ENCODE peak calls at places on chromosomes 13 and 19, in six cellular contexts. V is stimulated activated CD4-positive, alpha-beta T cell treated with anti-CD3 and anti-CD28 coated beads, Interleukin-4, amount 100 ng/mL, for 1 hour; D is stomach; Q is stimulated activated naive B cell treated with anti-CD40 and anti-IgM and Interleukin-4, amounts not matched to agents 10 μg/mL and 1 μg/mL and 100 μg/mL, for 72 hours; Y is Right ventricle myocardium superior; P is body of pancreas. B is an unnamed sample.

GRCh38 chr13:34805347-34805746 is 136.7 kb upstream of the NBEA start:
- DNase-seq in Y (no peak), V (no peak), D (no peak), P (no peak), Q (no peak), B (no peak)

GRCh38 chr19:794989-795658 is 2.1 kb upstream of the PTBP1 start:
- DNase-seq in V (no peak), P (no peak), D (no peak), Q (no peak), Y (peak), B (no peak)

GRCh38 chr19:10289167-10289835 is 451 bp upstream of the ICAM5 start:
- DNase-seq in Q (peak), Y (no peak), V (peak), P (no peak), D (peak), B (peak)

GRCh38 chr19:18590273-18591272 is 2.0 kb downstream of the REX1BD start:
- DNase-seq in Q (peak), P (no peak), D (no peak), V (no peak), Y (peak), B (no peak)

GRCh38 chr13:105921711-105922110 is 613.8 kb downstream of the EFNB2 start:
- DNase-seq in P (no peak), V (no peak), Q (no peak), D (no peak), Y (no peak), B (no peak)

GRCh38 chr13:32136061-32136460 is 104.5 kb downstream of the FRY start:
- DNase-seq in P (no peak), V (no peak), Q (no peak), D (no peak), Y (no peak), B (no peak)

GRCh38 chr19:46478356-46478986 is 7.1 kb upstream of the PNMA8A start:
- DNase-seq in P (no peak), V (no peak), D (no peak), Y (no peak), Q (no peak), B (no peak)

GRCh38 chr19:3055741-3056453 is 6.4 kb downstream of the TLE5 start:
- DNase-seq in P (peak), D (peak), Y (no peak), V (no peak), Q (no peak), B (no peak)

GRCh38 chr19:10335149-10336053 is 2.1 kb upstream of the RAVER1 start:
- DNase-seq in V (no peak), Y (peak), P (no peak), D (no peak), Q (no peak), B (no peak)

GRCh38 chr19:47316513-47316912 is 6.9 kb downstream of the C5AR1 start:
- DNase-seq in Y (no peak), V (no peak), D (no peak), Q (no peak), P (no peak), B (no peak)

GRCh38 chr19:49125025-49125731 is 5.8 kb downstream of the PPFIA3 start:
- DNase-seq in D (no peak), P (no peak), Q (no peak), Y (no peak), V (no peak), B (no peak)

GRCh38 chr13:109606404-109607028 is 179.9 kb downstream of the IRS2 start:
- DNase-seq in Y (no peak), V (no peak), D (no peak), Q (no peak), P (no peak), B (no peak)

GRCh38 chr19:40150170-40150569 is 41.1 kb upstream of the MAP3K10 start:
- DNase-seq in V (no peak), Q (no peak), P (no peak), Y (no peak), D (no peak), B (no peak)

GRCh38 chr19:42563352-42564210 is 31.1 kb downstream of the CEACAM8 start:
- DNase-seq in Q (no peak), P (peak), V (no peak), D (peak), Y (no peak), B (peak)

GRCh38 chr19:31572671-31573298 is 223.5 kb upstream of the TSHZ3 start:
- DNase-seq in Y (no peak), P (no peak), V (no peak), D (no peak), Q (no peak), B (no peak)

GRCh38 chr13:91200486-91200885 is 147.0 kb upstream of the MIR17HG start:
- DNase-seq in P (no peak), Q (no peak), D (no peak), V (no peak), Y (no peak), B (no peak)

B was measured in MM.1S.